ENCODE peak calls at places on chromosomes 4 and X, in eight cellular contexts. R is kidney; I is left lung; H is upper lobe of right lung; K is mucosa of descending colon; Q is body of pancreas; G is tibial nerve; W is naive thymus-derived CD4-positive, alpha-beta T cell. Y is an unnamed sample.
A peak's percentile ranks its signal among the peaks of the same experiment; 100 is the strongest.

GRCh38 chr4:111717916-111718315 is 427.3 kb upstream of the FAM241A start:
- DNase-seq in K (no peak), G (no peak), R (no peak), H (no peak), Q (no peak), I (no peak), W (no peak), Y (no peak)

GRCh38 chrX:137428251-137428661 is 137.7 kb upstream of the ZIC3 start:
- DNase-seq in W (no peak), G (no peak), I (no peak), H (no peak), Q (no peak), K (no peak), R (peak; percentile 41), Y (peak; percentile 75)

GRCh38 chr4:7052923-7053715 is 9.9 kb downstream of the TADA2B start:
- DNase-seq in Q (peak; percentile 35), R (no peak), H (peak; percentile 92), K (peak; percentile 33), I (peak; percentile 96), W (no peak), G (no peak), Y (peak; percentile 79)

GRCh38 chrX:87582453-87582852 is 64.9 kb downstream of the KLHL4 start:
- DNase-seq in R (no peak), I (no peak), H (no peak), G (no peak), K (no peak), W (no peak), Q (no peak), Y (no peak)

GRCh38 chrX:48800574-48801280 is 1.1 kb upstream of the HDAC6 start:
- DNase-seq in K (no peak), W (no peak), G (no peak), Q (peak; percentile 5), I (no peak), R (no peak), H (no peak), Y (peak; percentile 31)

GRCh38 chr4:116357758-116358157 is 727.6 kb downstream of the TRAM1L1 start:
- DNase-seq in I (no peak), R (no peak), G (no peak), Q (peak; percentile 86), W (peak; percentile 8), H (no peak), K (no peak), Y (no peak)

GRCh38 chr4:163332526-163333405 is at the start of gene NPY1R:
- DNase-seq in K (peak; percentile 81), G (peak; percentile 73), H (peak; percentile 82), I (peak; percentile 80), W (peak; percentile 5), R (peak; percentile 88), Q (peak; percentile 85), Y (peak; percentile 89)

GRCh38 chr4:178395798-178396197 is 953.6 kb upstream of the AGA start:
- DNase-seq in W (no peak), R (no peak), K (peak; percentile 34), H (no peak), Q (no peak), G (no peak), I (no peak), Y (no peak)

GRCh38 chr4:180953572-180953971 is 1289.6 kb upstream of the TENM3 start:
- DNase-seq in W (no peak), H (no peak), R (no peak), I (no peak), Q (no peak), K (no peak), G (no peak), Y (no peak)

GRCh38 chrX:18973527-18974192 is 10.3 kb downstream of the PHKA2 start:
- DNase-seq in K (no peak), W (no peak), Q (peak; percentile 6), H (no peak), G (no peak), I (no peak), R (no peak), Y (no peak)

GRCh38 chrX:100649550-100650356 is 5.8 kb downstream of the SRPX2 start:
- DNase-seq in R (peak; percentile 84), Q (peak; percentile 52), K (peak; percentile 67), H (peak; percentile 59), I (no peak), W (no peak), G (peak; percentile 79), Y (peak; percentile 64)

GRCh38 chr4:171242831-171243230 is 570.4 kb upstream of the GALNTL6 start:
- DNase-seq in G (no peak), K (no peak), I (no peak), H (no peak), W (no peak), R (no peak), Q (no peak), Y (no peak)

GRCh38 chrX:103475381-103475780 is 43.9 kb downstream of the RAB40A start:
- DNase-seq in Q (no peak), I (no peak), R (no peak), K (no peak), G (no peak), H (no peak), W (no peak), Y (no peak)

GRCh38 chr4:52833941-52834525 is 28.1 kb upstream of the RASL11B start:
- DNase-seq in Q (no peak), G (no peak), I (no peak), H (no peak), W (no peak), K (no peak), R (no peak), Y (no peak)

GRCh38 chr4:4780634-4781287 is 78.7 kb upstream of the MSX1 start:
- DNase-seq in W (no peak), Q (no peak), G (no peak), H (no peak), I (no peak), R (no peak), K (no peak), Y (peak; percentile 73)

GRCh38 chrX:66009231-66009845 is 30.5 kb downstream of the VSIG4 start:
- DNase-seq in R (no peak), W (no peak), I (no peak), G (no peak), K (no peak), Q (no peak), H (no peak), Y (no peak)

GRCh38 chr4:92599044-92599443 is 295.3 kb downstream of the GRID2 start:
- DNase-seq in G (no peak), W (no peak), K (no peak), R (no peak), I (no peak), H (no peak), Q (no peak), Y (no peak)

GRCh38 chr4:4425696-4426095 is 38.8 kb downstream of the NSG1 start:
- DNase-seq in Q (no peak), H (no peak), W (no peak), G (no peak), I (no peak), K (no peak), R (no peak), Y (no peak)

GRCh38 chr4:67776746-67777145 is 22.6 kb upstream of the GNRHR start:
- DNase-seq in I (no peak), K (no peak), Q (no peak), W (no peak), R (no peak), G (no peak), H (no peak), Y (no peak)

GRCh38 chr4:54392459-54392858 is 163.4 kb downstream of the PDGFRA start:
- DNase-seq in Q (no peak), W (no peak), R (no peak), G (no peak), H (no peak), I (no peak), K (no peak), Y (no peak)

GRCh38 chrX:125004799-125005198 is 314.9 kb upstream of the TEX13C start:
- DNase-seq in Q (no peak), G (no peak), I (no peak), R (no peak), K (no peak), H (no peak), W (no peak), Y (no peak)

GRCh38 chr4:190020790-190021717 is 6.0 kb downstream of the FRG2 start:
- DNase-seq in I (peak; percentile 82), R (peak; percentile 78), W (peak; percentile 29), H (peak; percentile 74), K (peak; percentile 43), G (no peak), Q (peak; percentile 68), Y (peak; percentile 43)

DNA sequence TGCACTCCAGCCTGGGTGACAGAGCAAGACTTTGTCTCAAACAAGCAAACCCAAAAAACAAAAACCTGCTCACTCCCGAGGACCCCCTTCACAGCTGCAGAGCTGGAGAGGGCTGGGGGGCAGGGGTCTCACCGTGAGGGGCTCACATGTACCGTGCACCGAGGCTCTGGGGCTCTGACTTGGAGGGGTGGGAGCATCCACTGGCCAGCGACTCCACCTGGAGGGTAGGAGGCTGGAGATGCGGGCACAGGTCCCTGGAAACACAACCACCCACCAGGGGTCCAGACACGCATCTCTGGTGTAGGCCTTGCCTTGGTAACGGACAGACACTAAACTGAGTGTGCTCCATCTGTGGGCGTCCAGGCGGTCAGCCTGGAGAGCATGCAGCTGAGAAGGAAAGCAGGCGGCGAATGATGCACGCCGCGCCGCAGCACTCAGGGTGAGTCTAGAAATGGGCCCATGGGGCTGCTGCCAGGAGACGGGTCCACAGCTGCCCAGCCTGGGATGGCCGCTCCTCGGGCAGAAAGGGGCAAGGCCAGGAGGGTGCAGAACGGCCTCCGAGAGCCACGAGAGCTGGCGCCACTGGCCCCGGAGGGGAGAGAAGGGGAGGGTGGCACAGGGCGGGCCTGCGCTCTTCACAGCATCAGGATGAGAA is 26.1 kb downstream of the PPP2R3B start:
- DNase-seq in Q (no peak), G (no peak), W (no peak), H (peak; percentile 51), R (peak; percentile 48), K (peak; percentile 13), I (peak; percentile 45), Y (peak; percentile 23)
- H3K36me3 ChIP-seq in Q (peaks cover 5% of the 10 kb centered on the region), G (no peaks in the 10 kb centered on the region), W (no peaks in the 10 kb centered on the region), H (no peaks in the 10 kb centered on the region), R (no peaks in the 10 kb centered on the region), K (no peaks in the 10 kb centered on the region), I (no peaks in the 10 kb centered on the region), Y (peaks cover 2% of the 10 kb centered on the region)

DNA sequence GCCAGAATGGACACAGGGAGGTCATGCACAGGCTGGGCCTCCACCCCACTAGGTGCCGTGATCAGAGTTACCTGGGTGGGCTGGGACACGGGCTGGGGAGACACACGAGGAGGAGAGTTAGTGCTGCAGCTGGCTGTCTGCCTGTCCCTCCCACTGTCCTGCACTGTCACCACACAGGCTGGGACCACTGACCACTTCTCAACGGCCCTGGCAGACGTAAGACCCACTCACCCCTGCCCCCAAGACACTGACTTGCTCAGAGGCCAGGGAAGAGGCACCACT is 10.9 kb upstream of the RENBP start:
- DNase-seq in G (no peak), I (no peak), Q (no peak), R (no peak), K (no peak), W (no peak), H (no peak), Y (no peak)
- H3K36me3 ChIP-seq in G (peaks cover 4% of the 10 kb centered on the region), I (no peaks in the 10 kb centered on the region), Q (peaks cover 9% of the 10 kb centered on the region), R (peaks cover 13% of the 10 kb centered on the region), K (no peaks in the 10 kb centered on the region), W (peaks cover 10% of the 10 kb centered on the region), H (peaks cover 79% of the 10 kb centered on the region), Y (no peaks in the 10 kb centered on the region)

GRCh38 chrX:53940180-53940579 is 104.1 kb downstream of the PHF8 start:
- DNase-seq in I (no peak), K (no peak), H (no peak), G (no peak), W (no peak), Q (no peak), R (no peak), Y (no peak)
- H3K36me3 ChIP-seq in I (no peaks in the 10 kb centered on the region), K (no peaks in the 10 kb centered on the region), H (peaks cover 37% of the 10 kb centered on the region), G (no peaks in the 10 kb centered on the region), W (peaks cover 3% of the 10 kb centered on the region), Q (no peaks in the 10 kb centered on the region), R (peaks cover 14% of the 10 kb centered on the region), Y (peaks cover 2% of the 10 kb centered on the region)

GRCh38 chr4:145930592-145930991 is 8.0 kb downstream of the ZNF827 start:
- DNase-seq in W (no peak), G (no peak), R (peak; percentile 61), Q (no peak), I (no peak), K (no peak), H (no peak), Y (no peak)
- H3K36me3 ChIP-seq in W (no peaks in the 10 kb centered on the region), G (no peaks in the 10 kb centered on the region), R (no peaks in the 10 kb centered on the region), Q (no peaks in the 10 kb centered on the region), I (no peaks in the 10 kb centered on the region), K (no peaks in the 10 kb centered on the region), H (no peaks in the 10 kb centered on the region), Y (no peaks in the 10 kb centered on the region)